ENCODE peak calls at places on chromosomes 6 and 20, in five cellular contexts. A is mesothelial cell of epicardium; M is EH; W is posterior cingulate gyrus; F is naive thymus-derived CD8-positive, alpha-beta T cell. E is an unnamed sample.

GRCh38 chr6:89843070-89843469 is 13.4 kb downstream of the CASP8AP2 start:
- DNase-seq in W (no peak), F (no peak), A (no peak), M (peak), E (no peak)

GRCh38 chr20:47379433-47380150 is 23.1 kb upstream of the ZMYND8 start:
- DNase-seq in F (no peak), M (peak), W (no peak), A (no peak), E (no peak)

GRCh38 chr20:37627060-37627766 is 66.6 kb upstream of the CTNNBL1 start:
- DNase-seq in A (peak), M (peak), F (no peak), W (no peak), E (no peak)

GRCh38 chr20:4546786-4547185 is 174.9 kb upstream of the PRND start:
- DNase-seq in M (peak), F (no peak), A (no peak), W (no peak), E (no peak)

GRCh38 chr20:14785065-14785743 is 447.8 kb upstream of the FLRT3 start:
- DNase-seq in F (no peak), A (no peak), W (no peak), M (no peak), E (no peak)

GRCh38 chr20:63099426-63100267 is 92.9 kb upstream of the BHLHE23 start:
- DNase-seq in A (no peak), F (peak), M (no peak), W (no peak), E (no peak)

GRCh38 chr20:15511551-15511950 is 1061.7 kb downstream of the KIF16B start:
- DNase-seq in A (no peak), M (no peak), F (no peak), W (no peak), E (no peak)

GRCh38 chr20:37296371-37296770 is 6.9 kb downstream of the MANBAL start:
- DNase-seq in M (peak), A (no peak), F (no peak), W (no peak), E (no peak)

GRCh38 chr20:15069355-15069754 is 731.9 kb upstream of the FLRT3 start:
- DNase-seq in F (no peak), W (no peak), A (no peak), M (no peak), E (no peak)

GRCh38 chr6:106564476-106564875 is 64.8 kb downstream of the RTN4IP1 start:
- DNase-seq in F (no peak), W (no peak), A (no peak), M (no peak), E (no peak)

GRCh38 chr20:31868853-31869672 is 1.3 kb downstream of the DUSP15 start:
- DNase-seq in A (no peak), F (no peak), M (no peak), W (no peak), E (no peak)

GRCh38 chr6:106820412-106820852 is 154.1 kb downstream of the CD24 start:
- DNase-seq in M (peak), F (no peak), W (no peak), A (no peak), E (no peak)

GRCh38 chr6:159919011-159919511 is 28.3 kb downstream of the MAS1 start:
- DNase-seq in M (peak), W (peak), A (no peak), F (no peak), E (no peak)

GRCh38 chr20:382291-383115 is 1.9 kb downstream of the TRIB3 start:
- DNase-seq in F (peak), M (no peak), W (no peak), A (no peak), E (no peak)

GRCh38 chr6:127939442-127940066 is 38.7 kb upstream of the THEMIS start:
- DNase-seq in A (no peak), W (no peak), M (peak), F (no peak), E (no peak)

GRCh38 chr6:119463081-119463626 is 113.6 kb upstream of the MAN1A1 start:
- DNase-seq in W (no peak), A (no peak), F (no peak), M (no peak), E (no peak)

GRCh38 chr6:118772886-118773285 is 121.1 kb upstream of the ASF1A start:
- DNase-seq in M (no peak), W (no peak), F (no peak), A (no peak), E (no peak)

GRCh38 chr20:43721429-43722152 is 5.2 kb downstream of the GTSF1L start:
- DNase-seq in A (no peak), M (no peak), F (no peak), W (no peak), E (no peak)

GRCh38 chr6:88177961-88178464 is 11.9 kb upstream of the CNR1 start:
- DNase-seq in M (peak), W (no peak), F (no peak), A (no peak), E (no peak)

GRCh38 chr6:64505312-64505711 is 869.7 kb downstream of the PHF3 start:
- DNase-seq in A (peak), F (no peak), W (no peak), M (no peak), E (no peak)

GRCh38 chr6:136552054-136552453 is 1.8 kb upstream of the MAP7 start:
- DNase-seq in W (no peak), A (no peak), F (no peak), M (no peak), E (no peak)